ENCODE peak calls at places on chromosomes 6 and 20, in five cellular contexts. One of them, this sample, is unnamed.

GRCh38 chr20:9332783-9333482 is 181.5 kb upstream of the LAMP5 start:
- DNase-seq in left lobe of liver: no peak
- DNase-seq in H54: no peak
- DNase-seq in substantia nigra: no peak
- DNase-seq in mesothelial cell of epicardium: no peak
- DNase-seq in this sample: no peak

GRCh38 chr20:43691928-43692524 is 25.1 kb downstream of the MYBL2 start:
- DNase-seq in left lobe of liver: peak; percentile 66
- DNase-seq in H54: peak; percentile 59
- DNase-seq in substantia nigra: peak; percentile 18
- DNase-seq in mesothelial cell of epicardium: no peak
- DNase-seq in this sample: peak; percentile 22

GRCh38 chr6:149443411-149444181 is 41.2 kb downstream of the ZC3H12D start:
- DNase-seq in left lobe of liver: no peak
- DNase-seq in H54: no peak
- DNase-seq in substantia nigra: peak; percentile 55
- DNase-seq in mesothelial cell of epicardium: no peak
- DNase-seq in this sample: no peak

GRCh38 chr20:40339661-40340449 is 349.2 kb downstream of the MAFB start:
- DNase-seq in left lobe of liver: no peak
- DNase-seq in H54: no peak
- DNase-seq in substantia nigra: peak; percentile 35
- DNase-seq in mesothelial cell of epicardium: no peak
- DNase-seq in this sample: no peak

GRCh38 chr6:40755046-40755681 is 168.0 kb upstream of the LRFN2 start:
- DNase-seq in left lobe of liver: no peak
- DNase-seq in H54: peak; percentile 85
- DNase-seq in substantia nigra: no peak
- DNase-seq in mesothelial cell of epicardium: no peak
- DNase-seq in this sample: no peak

GRCh38 chr20:50992733-50993457 is 30.0 kb downstream of the KCNG1 start:
- DNase-seq in left lobe of liver: no peak
- DNase-seq in H54: peak; percentile 93
- DNase-seq in substantia nigra: no peak
- DNase-seq in mesothelial cell of epicardium: no peak
- DNase-seq in this sample: peak; percentile 88

GRCh38 chr6:131867744-131868143 is 59.9 kb downstream of the ENPP1 start:
- DNase-seq in left lobe of liver: no peak
- DNase-seq in H54: no peak
- DNase-seq in substantia nigra: no peak
- DNase-seq in mesothelial cell of epicardium: no peak
- DNase-seq in this sample: no peak

GRCh38 chr6:118799826-118800225 is 94.1 kb upstream of the ASF1A start:
- DNase-seq in left lobe of liver: no peak
- DNase-seq in H54: no peak
- DNase-seq in substantia nigra: no peak
- DNase-seq in mesothelial cell of epicardium: no peak
- DNase-seq in this sample: no peak

GRCh38 chr20:51487525-51488279 is 54.8 kb downstream of the NFATC2 start:
- DNase-seq in left lobe of liver: no peak
- DNase-seq in H54: peak; percentile 93
- DNase-seq in substantia nigra: no peak
- DNase-seq in mesothelial cell of epicardium: no peak
- DNase-seq in this sample: peak; percentile 84

GRCh38 chr20:44496976-44497375 is 21.3 kb downstream of the TTPAL start:
- DNase-seq in left lobe of liver: no peak
- DNase-seq in H54: peak; percentile 58
- DNase-seq in substantia nigra: no peak
- DNase-seq in mesothelial cell of epicardium: no peak
- DNase-seq in this sample: peak; percentile 82

This sample was measured in T1000.